ENCODE peak calls at places on chromosomes 3 and 15, in six cellular contexts. P is thyroid gland, J is upper lobe of right lung, E is cardiac fibroblast, B is pancreas, Z is coronary artery. F is an unnamed sample.

GRCh38 chr3:192957441-192957951 is 39.8 kb upstream of the MB21D2 start:
- DNase-seq in E (peak; percentile 98), J (peak; percentile 63), B (no peak), P (peak; percentile 2), Z (peak; percentile 79), F (peak; percentile 3)

GRCh38 chr3:183844606-183845005 is 19.2 kb upstream of the MAP6D1 start:
- DNase-seq in Z (no peak), P (no peak), B (no peak), J (no peak), E (peak; percentile 67), F (no peak)

GRCh38 chr15:101669744-101670143 is 17.6 kb upstream of the TM2D3 start:
- DNase-seq in P (no peak), J (no peak), E (peak; percentile 56), B (no peak), Z (no peak), F (no peak)

GRCh38 chr3:57007513-57008415 is 52.7 kb upstream of the SPATA12 start:
- DNase-seq in E (peak; percentile 94), B (no peak), J (peak; percentile 72), Z (peak; percentile 90), P (peak; percentile 68), F (no peak)

GRCh38 chr3:194296448-194296831 is 54.7 kb downstream of the CPN2 start:
- DNase-seq in J (peak; percentile 65), E (peak; percentile 95), B (peak; percentile 84), Z (no peak), P (peak; percentile 87), F (no peak)

GRCh38 chr15:59002418-59002859 is 15.0 kb downstream of the RNF111 start:
- DNase-seq in Z (no peak), J (no peak), P (no peak), B (no peak), E (no peak), F (no peak)

GRCh38 chr15:76161153-76162049 is 101.6 kb downstream of the TMEM266 start:
- DNase-seq in Z (no peak), J (no peak), B (no peak), E (no peak), P (no peak), F (no peak)

GRCh38 chr15:75024102-75024636 is 779 bp downstream of the PPCDC start:
- DNase-seq in B (no peak), Z (no peak), J (no peak), E (peak; percentile 48), P (peak; percentile 43), F (peak; percentile 66)

GRCh38 chr3:105359098-105359762 is 7.5 kb upstream of the ALCAM start:
- DNase-seq in P (no peak), B (no peak), J (no peak), E (peak; percentile 65), Z (no peak), F (no peak)

GRCh38 chr3:157488144-157488543 is 15.1 kb downstream of the VEPH1 start:
- DNase-seq in B (no peak), P (no peak), J (no peak), Z (no peak), E (no peak), F (no peak)

GRCh38 chr3:146313411-146314111 is 62.7 kb upstream of the PLSCR4 start:
- DNase-seq in Z (no peak), E (peak; percentile 91), J (no peak), B (no peak), P (no peak), F (peak; percentile 5)

GRCh38 chr3:69212411-69213160 is 90.2 kb upstream of the LMOD3 start:
- DNase-seq in J (no peak), P (no peak), E (peak; percentile 81), Z (no peak), B (no peak), F (peak; percentile 69)

GRCh38 chr3:186932281-186933181 is 2.2 kb downstream of the ST6GAL1 start:
- DNase-seq in J (no peak), B (no peak), Z (peak; percentile 69), E (peak; percentile 48), P (peak; percentile 64), F (peak; percentile 39)

GRCh38 chr3:178060406-178060805 is 475.8 kb upstream of the KCNMB2 start:
- DNase-seq in Z (no peak), B (no peak), J (no peak), E (peak; percentile 74), P (no peak), F (no peak)

GRCh38 chr3:156902916-156903315 is 76.8 kb downstream of the LEKR1 start:
- DNase-seq in E (no peak), P (no peak), B (no peak), Z (no peak), J (no peak), F (no peak)

GRCh38 chr3:127889976-127890650 is 24.9 kb upstream of the KBTBD12 start:
- DNase-seq in P (no peak), B (no peak), E (no peak), J (no peak), Z (no peak), F (peak; percentile 9)

GRCh38 chr3:107983247-107983646 is 107.6 kb downstream of the CD47 start:
- DNase-seq in B (no peak), P (no peak), E (no peak), J (no peak), Z (no peak), F (no peak)

GRCh38 chr3:50365842-50366220 is 6.5 kb upstream of the TMEM115 start:
- DNase-seq in Z (no peak), B (no peak), P (no peak), E (no peak), J (no peak), F (no peak)
- H3K4me3 ChIP-seq in Z (no peak overlapping the region), B (peak overlapping the region; percentile 70), P (no peak overlapping the region), E (no peak overlapping the region), J (peak overlapping the region; percentile 55), F (no peak overlapping the region)

GRCh38 chr3:170815930-170816329 is 54.1 kb downstream of the RPL22L1 start:
- DNase-seq in Z (no peak), P (no peak), J (no peak), B (no peak), E (no peak), F (no peak)
- TF ChIP-seq CTCF in Z (no peak), P (no peak), J (no peak), B (no peak), E (no peak), F (no peak)

GRCh38 chr3:167375478-167375877 is 4.6 kb downstream of the ZBBX start:
- DNase-seq in E (no peak), P (no peak), B (no peak), J (no peak), Z (no peak), F (no peak)

GRCh38 chr3:167382127-167382526 is 2.0 kb upstream of the ZBBX start:
- DNase-seq in B (no peak), J (no peak), P (no peak), E (no peak), Z (no peak), F (no peak)

GRCh38 chr3:167380004-167380689 is at the start of gene ZBBX:
- DNase-seq in B (peak; percentile 94), P (peak; percentile 84), J (peak; percentile 91), E (peak; percentile 83), Z (peak; percentile 78), F (peak; percentile 86)
- H3K4me3 ChIP-seq in B (peak within 1 kb of the TSS; percentile 50), P (no peak within 1 kb of the TSS), J (peak within 1 kb of the TSS; percentile 32), E (peak within 1 kb of the TSS; percentile 59), Z (peak within 1 kb of the TSS; percentile 73), F (peak within 1 kb of the TSS; percentile 53)

GRCh38 chr15:37678124-37678523 is 256.3 kb upstream of the TMCO5A start:
- DNase-seq in Z (no peak), J (no peak), B (no peak), P (no peak), E (no peak), F (no peak)

GRCh38 chr15:37679627-37680026 is 254.8 kb upstream of the TMCO5A start:
- DNase-seq in B (no peak), J (no peak), Z (no peak), E (no peak), P (no peak), F (no peak)

GRCh38 chr15:37682304-37682703 is 252.1 kb upstream of the TMCO5A start:
- DNase-seq in P (no peak), Z (no peak), E (peak; percentile 15), J (no peak), B (no peak), F (no peak)
- TF ChIP-seq CTCF in P (no peak), Z (no peak), E (peak; percentile 26), J (no peak), B (no peak), F (no peak)

GRCh38 chr15:96337354-96337990 is 7.0 kb downstream of the NR2F2 start:
- DNase-seq in B (no peak), J (no peak), P (no peak), E (no peak), Z (no peak), F (no peak)

GRCh38 chr15:96339662-96340347 is 9.3 kb downstream of the NR2F2 start:
- DNase-seq in B (no peak), P (no peak), E (peak; percentile 35), J (no peak), Z (no peak), F (no peak)

GRCh38 chr15:96338772-96339661 is 8.5 kb downstream of the NR2F2 start:
- DNase-seq in E (peak; percentile 50), B (no peak), J (no peak), Z (no peak), P (no peak), F (no peak)

GRCh38 chr15:96336643-96337353 is 6.3 kb downstream of the NR2F2 start:
- DNase-seq in B (no peak), P (no peak), Z (peak; percentile 70), E (peak; percentile 48), J (no peak), F (no peak)

GRCh38 chr15:96337991-96338771 is 7.7 kb downstream of the NR2F2 start:
- DNase-seq in B (no peak), P (no peak), J (no peak), E (no peak), Z (no peak), F (no peak)
- H3K4me3 ChIP-seq in B (peak overlapping the region; percentile 64), P (no peak overlapping the region), J (peak overlapping the region; percentile 56), E (peak overlapping the region; percentile 92), Z (peak overlapping the region; percentile 94), F (no peak overlapping the region)

F was measured in GM12865.